ENCODE peak calls at places on chromosomes 3 and 15, in four cellular contexts. H is upper lobe of left lung; K is CD8-positive, alpha-beta T cell; L is cardiac fibroblast. W is an unnamed sample.
A peak's percentile ranks its signal among the peaks of the same experiment; 100 is the strongest.

GRCh38 chr3:118942195-118942594 is 92.5 kb downstream of the IGSF11 start:
- DNase-seq in H (no peak), L (no peak), K (no peak), W (no peak)

GRCh38 chr3:152173627-152174026 is 95.1 kb upstream of the MBNL1 start:
- DNase-seq in H (no peak), K (no peak), L (no peak), W (no peak)

GRCh38 chr3:56845505-56845904 is 43.8 kb upstream of the ARHGEF3 start:
- DNase-seq in H (no peak), L (no peak), K (no peak), W (no peak)

GRCh38 chr3:191217331-191217730 is 18.3 kb downstream of the OSTN start:
- DNase-seq in K (no peak), H (no peak), L (no peak), W (no peak)

GRCh38 chr15:99163271-99164062 is 58.6 kb downstream of the SYNM start:
- DNase-seq in L (no peak), K (no peak), H (no peak), W (no peak)

GRCh38 chr3:113268306-113268705 is 56.9 kb downstream of the BOC start:
- DNase-seq in H (no peak), L (no peak), K (no peak), W (no peak)

GRCh38 chr3:17730318-17730967 is 12.0 kb downstream of the TBC1D5 start:
- DNase-seq in K (no peak), L (peak; percentile 69), H (no peak), W (no peak)

GRCh38 chr3:56858331-56858730 is 56.6 kb upstream of the ARHGEF3 start:
- DNase-seq in L (no peak), K (peak; percentile 13), H (no peak), W (no peak)

GRCh38 chr3:105459566-105460290 is 93.0 kb downstream of the ALCAM start:
- DNase-seq in L (no peak), K (no peak), H (no peak), W (no peak)

GRCh38 chr15:77659350-77660321 is 26.9 kb upstream of the LINGO1 start:
- DNase-seq in K (no peak), L (peak; percentile 63), H (no peak), W (no peak)

GRCh38 chr15:39546842-39547241 is 34.0 kb upstream of the THBS1 start:
- DNase-seq in H (no peak), K (no peak), L (no peak), W (no peak)

GRCh38 chr3:100650651-100651611 is 41.5 kb downstream of the ADGRG7 start:
- DNase-seq in K (no peak), H (no peak), L (peak; percentile 50), W (no peak)

GRCh38 chr3:45688194-45688881 is 858 bp upstream of the SACM1L start:
- DNase-seq in L (no peak), K (peak; percentile 41), H (peak; percentile 21), W (no peak)

GRCh38 chr3:107870989-107871638 is 219.7 kb downstream of the CD47 start:
- DNase-seq in L (no peak), H (no peak), K (no peak), W (no peak)

GRCh38 chr3:152556731-152557254 is 278.1 kb upstream of the P2RY1 start:
- DNase-seq in L (peak; percentile 92), K (no peak), H (no peak), W (no peak)

GRCh38 chr3:51975857-51976549 is 1.1 kb downstream of the ABHD14A start:
- DNase-seq in H (peak; percentile 89), L (peak; percentile 76), K (peak; percentile 32), W (no peak)

GRCh38 chr15:78995921-78996780 is 51.3 kb upstream of the CTSH start:
- DNase-seq in L (no peak), H (peak; percentile 64), K (no peak), W (no peak)

GRCh38 chr3:32866533-32866932 is 48.7 kb downstream of the TRIM71 start:
- DNase-seq in K (no peak), H (no peak), L (no peak), W (no peak)

GRCh38 chr15:40392986-40393948 is 10.7 kb downstream of the KNSTRN start:
- DNase-seq in H (no peak), K (no peak), L (no peak), W (no peak)

GRCh38 chr15:27418729-27419128 is 447.7 kb downstream of the GABRG3 start:
- DNase-seq in H (no peak), L (no peak), K (no peak), W (no peak)

GRCh38 chr15:73688455-73688854 is 4.3 kb downstream of the CD276 start:
- DNase-seq in L (peak; percentile 50), K (no peak), H (no peak), W (no peak)

GRCh38 chr3:160106905-160107861 is 118.0 kb upstream of the C3orf80 start:
- DNase-seq in L (no peak), H (no peak), K (no peak), W (no peak)

GRCh38 chr15:25242166-25242879 is 196.5 kb downstream of the UBE3A start:
- DNase-seq in L (no peak), H (no peak), K (no peak), W (no peak)

GRCh38 chr15:96273317-96274086 is 57.0 kb upstream of the NR2F2 start:
- DNase-seq in H (no peak), K (no peak), L (peak; percentile 86), W (no peak)

GRCh38 chr15:91936182-91936775 is 82.8 kb downstream of the SLCO3A1 start:
- DNase-seq in L (peak; percentile 10), H (no peak), K (no peak), W (no peak)

GRCh38 chr3:194194051-194194756 is 58.3 kb downstream of the HES1 start:
- DNase-seq in L (no peak), H (no peak), K (no peak), W (no peak)

GRCh38 chr3:98690876-98691275 is 72.3 kb upstream of the ST3GAL6 start:
- DNase-seq in K (no peak), H (no peak), L (peak; percentile 18), W (no peak)

GRCh38 chr15:77107068-77107467 is 36.2 kb upstream of the TSPAN3 start:
- DNase-seq in K (no peak), L (peak; percentile 85), H (no peak), W (no peak)

GRCh38 chr3:17602126-17602525 is 140.3 kb downstream of the TBC1D5 start:
- DNase-seq in L (no peak), H (no peak), K (no peak), W (no peak)

GRCh38 chr3:73056365-73057150 is 4.9 kb upstream of the EBLN2 start:
- DNase-seq in H (no peak), L (peak; percentile 76), K (no peak), W (no peak)

GRCh38 chr3:28328188-28329151 is 20.1 kb upstream of the ZCWPW2 start:
- DNase-seq in H (no peak), K (no peak), L (peak; percentile 49), W (no peak)

GRCh38 chr3:111577798-111578685 is 17.1 kb downstream of the ZBED2 start:
- DNase-seq in H (no peak), K (no peak), L (peak; percentile 81), W (no peak)
- TF ChIP-seq CTCF in H (peak; percentile 51), K (no peak), L (peak; percentile 73), W (peak; percentile 36)

GRCh38 chr15:75694241-75695182 is 18.1 kb downstream of the CSPG4 start:
- DNase-seq in L (peak; percentile 96), H (peak; percentile 87), K (no peak), W (no peak)
- TF ChIP-seq CTCF in L (peak; percentile 47), H (no peak), K (no peak), W (peak; percentile 50)

DNA sequence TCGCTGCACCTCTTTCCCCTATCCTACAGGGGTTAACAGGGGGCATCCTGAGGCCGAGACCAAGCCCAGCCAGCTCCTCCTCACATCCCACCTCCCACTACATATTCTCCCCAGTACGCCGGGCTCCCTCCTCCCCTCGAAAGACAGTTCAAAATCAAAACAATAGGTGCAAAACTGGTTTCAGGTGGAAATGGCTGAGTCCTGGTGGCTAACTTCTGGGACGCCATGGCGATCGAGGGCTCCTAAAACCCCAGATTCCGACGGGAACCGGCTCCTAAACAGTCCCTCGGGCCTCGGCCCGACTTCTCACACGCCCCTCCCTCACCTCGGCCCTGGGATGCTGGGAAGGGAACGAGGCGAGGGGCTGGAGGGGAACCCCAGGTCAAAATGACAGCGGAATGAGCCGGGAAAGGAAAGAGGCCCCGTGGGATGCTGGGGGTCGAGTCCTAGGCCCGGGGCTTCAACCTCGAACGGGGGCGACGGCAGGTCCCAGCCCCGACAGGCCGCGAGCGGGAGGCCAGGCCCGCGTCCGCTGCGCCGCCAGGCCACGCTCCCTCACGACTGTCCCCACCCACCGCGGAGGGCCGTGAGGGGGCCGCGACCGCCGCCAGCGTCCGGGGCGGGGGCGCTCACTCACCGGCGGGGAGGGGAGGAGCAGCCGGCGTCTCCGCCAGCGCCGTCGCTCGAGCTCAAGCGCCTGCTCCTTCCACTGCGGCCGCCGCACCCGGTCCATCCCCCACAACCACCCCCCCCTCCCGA is 475 bp downstream of the TMCC1 start:
- DNase-seq in L (no peak), H (peak; percentile 94), K (peak; percentile 74), W (peak; percentile 81)
- TF ChIP-seq CTCF in L (no peak), H (no peak), K (no peak), W (peak; percentile 24)

DNA sequence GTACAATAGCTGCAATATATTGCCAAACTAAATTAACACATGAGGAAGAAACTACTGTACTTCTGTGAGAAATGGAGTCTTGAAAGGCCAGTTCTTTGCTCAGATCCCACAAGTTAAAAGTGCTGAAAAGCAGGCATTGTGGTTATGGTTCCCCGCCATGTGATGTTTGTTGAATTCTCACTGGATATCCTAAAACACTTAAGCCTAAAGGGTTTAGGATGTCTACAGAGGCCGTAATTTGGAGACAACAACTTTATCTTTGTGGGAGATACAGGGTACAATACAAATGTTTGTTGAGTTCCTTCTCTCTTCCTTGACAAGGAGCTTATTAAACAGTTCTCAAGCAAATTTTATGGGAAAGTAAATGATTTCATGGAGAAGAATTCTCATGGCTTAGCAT is 53.2 kb downstream of the TMEM212 start:
- DNase-seq in H (no peak), L (no peak), K (no peak), W (no peak)
- TF ChIP-seq CTCF in H (no peak), L (no peak), K (no peak), W (no peak)

GRCh38 chr3:10757021-10757820 is 58.8 kb upstream of the SLC6A11 start:
- DNase-seq in H (no peak), L (no peak), K (no peak), W (no peak)

GRCh38 chr3:10759495-10759894 is 56.5 kb upstream of the SLC6A11 start:
- DNase-seq in L (no peak), K (no peak), H (no peak), W (no peak)

GRCh38 chr3:10760199-10760598 is 55.8 kb upstream of the SLC6A11 start:
- DNase-seq in K (no peak), L (no peak), H (no peak), W (no peak)

GRCh38 chr3:10757821-10758130 is 58.3 kb upstream of the SLC6A11 start:
- DNase-seq in K (no peak), L (no peak), H (no peak), W (no peak)

DNA sequence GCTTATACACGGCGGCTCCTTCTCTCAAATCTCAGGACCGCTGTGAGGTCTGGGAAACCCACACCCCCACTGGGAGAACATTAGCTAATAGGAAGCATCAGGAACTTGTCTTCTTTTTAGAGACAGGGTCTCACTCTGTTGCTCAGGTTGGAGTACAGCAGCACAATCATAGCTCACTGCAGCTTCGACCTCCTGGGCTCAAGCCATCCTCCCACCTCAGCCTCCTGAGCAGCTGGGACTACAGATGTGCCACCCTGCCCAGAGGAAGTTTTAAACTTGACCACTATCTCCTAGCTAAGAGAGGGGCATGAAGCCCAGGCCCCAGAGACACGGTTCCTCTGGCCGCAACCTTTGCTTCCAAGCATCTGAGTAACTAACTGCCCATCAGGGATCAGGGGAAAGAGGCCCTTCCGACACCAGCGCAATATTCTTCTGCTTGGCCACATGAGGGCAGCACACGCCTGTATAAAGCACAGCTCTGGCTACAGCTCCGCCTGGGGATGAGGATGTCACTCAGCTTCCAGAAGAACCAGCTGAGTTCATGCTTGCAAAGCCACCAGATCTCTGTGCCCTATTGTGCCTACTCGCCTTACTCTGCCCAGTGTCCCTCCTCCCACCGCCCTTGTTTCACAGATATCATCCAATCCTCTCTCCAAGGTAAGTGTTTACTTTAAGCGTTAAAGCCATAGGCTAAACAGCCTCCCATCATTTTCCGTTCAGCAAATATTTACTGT is 57.6 kb upstream of the SLC6A11 start:
- DNase-seq in H (no peak), L (peak; percentile 82), K (peak; percentile 38), W (no peak)
- TF ChIP-seq CTCF in H (peak; percentile 79), L (peak; percentile 72), K (peak; percentile 61), W (peak; percentile 85)